ENCODE peak calls at places on chromosomes 12 and 14, in four cellular contexts. O is astrocyte, N is neural progenitor cell, X is H1. E is an unnamed sample.

GRCh38 chr12:122106891-122107660 is 28.5 kb downstream of the MLXIP start:
- DNase-seq in X (no peak), O (peak; percentile 91), N (no peak), E (no peak)

GRCh38 chr12:131944601-131945251 is 5.0 kb upstream of the EP400 start:
- DNase-seq in O (no peak), N (no peak), X (no peak), E (no peak)

GRCh38 chr12:106632797-106633450 is 50.1 kb downstream of the RFX4 start:
- DNase-seq in X (no peak), N (no peak), O (no peak), E (no peak)

GRCh38 chr14:101918125-101918989 is 46.0 kb upstream of the DYNC1H1 start:
- DNase-seq in O (no peak), N (peak; percentile 45), X (no peak), E (no peak)

GRCh38 chr14:52951730-52952481 is 1.1 kb upstream of the FERMT2 start:
- DNase-seq in X (no peak), N (peak; percentile 79), O (peak; percentile 65), E (peak; percentile 75)

GRCh38 chr12:64773386-64773785 is 14.2 kb upstream of the GNS start:
- DNase-seq in N (no peak), X (no peak), O (no peak), E (no peak)

GRCh38 chr14:90784621-90785270 is 31.5 kb downstream of the TTC7B start:
- DNase-seq in O (no peak), N (no peak), X (no peak), E (no peak)

GRCh38 chr14:68297871-68298468 is 478.4 kb downstream of the RAD51B start:
- DNase-seq in X (peak; percentile 52), O (no peak), N (peak; percentile 39), E (peak; percentile 58)

GRCh38 chr14:57382283-57382682 is 8.1 kb upstream of the NAA30 start:
- DNase-seq in O (peak; percentile 80), N (no peak), X (no peak), E (peak; percentile 81)

GRCh38 chr14:72774141-72774540 is 119.8 kb downstream of the DPF3 start:
- DNase-seq in X (no peak), N (no peak), O (no peak), E (no peak)

GRCh38 chr12:7092229-7092985 is at the start of gene C1R:
- DNase-seq in X (peak; percentile 85), O (peak; percentile 82), N (peak; percentile 69), E (peak; percentile 67)

GRCh38 chr12:110254971-110255540 is 26.0 kb upstream of the ATP2A2 start:
- DNase-seq in N (no peak), X (no peak), O (no peak), E (no peak)

GRCh38 chr14:68760771-68761170 is 32.1 kb downstream of the ZFP36L1 start:
- DNase-seq in N (no peak), X (no peak), O (no peak), E (no peak)

GRCh38 chr14:61537567-61538463 is 157.5 kb upstream of the HIF1A start:
- DNase-seq in N (peak; percentile 54), O (peak; percentile 90), X (no peak), E (peak; percentile 78)

GRCh38 chr12:64824130-64824499 is 332 bp upstream of the TBC1D30 start:
- DNase-seq in X (no peak), N (no peak), O (no peak), E (peak; percentile 4)

GRCh38 chr14:21868442-21869046 is 194.9 kb upstream of the OR4E1 start:
- DNase-seq in N (peak; percentile 76), O (no peak), X (peak; percentile 88), E (peak; percentile 90)

GRCh38 chr14:51677276-51677675 is 25.6 kb downstream of the FRMD6 start:
- DNase-seq in O (peak; percentile 83), N (no peak), X (no peak), E (no peak)

GRCh38 chr12:46370380-46370734 is 2.2 kb downstream of the SLC38A2 start:
- DNase-seq in X (no peak), O (no peak), N (no peak), E (no peak)

GRCh38 chr12:32671930-32672785 is 6.9 kb upstream of the DNM1L start:
- DNase-seq in X (no peak), O (peak; percentile 61), N (peak; percentile 75), E (peak; percentile 85)

GRCh38 chr14:74508292-74508731 is 14.7 kb downstream of the ISCA2 start:
- DNase-seq in N (peak; percentile 77), X (no peak), O (no peak), E (no peak)

GRCh38 chr12:26125451-26126339 is 858 bp upstream of the BHLHE41 start:
- DNase-seq in O (peak; percentile 77), N (peak; percentile 82), X (peak; percentile 76), E (peak; percentile 53)

GRCh38 chr12:77072833-77073495 is 7.6 kb upstream of the E2F7 start:
- DNase-seq in O (no peak), X (no peak), N (no peak), E (no peak)

GRCh38 chr14:23556700-23557440 is 799 bp downstream of the THTPA start:
- DNase-seq in N (no peak), O (no peak), X (no peak), E (no peak)

GRCh38 chr14:52333823-52334657 is 19.9 kb downstream of the PTGER2 start:
- DNase-seq in N (no peak), O (no peak), X (no peak), E (no peak)

GRCh38 chr14:104983231-104983721 is 2.3 kb upstream of the CLBA1 start:
- DNase-seq in O (no peak), X (no peak), N (no peak), E (no peak)

GRCh38 chr14:32128703-32129102 is 51.6 kb downstream of the ARHGAP5 start:
- DNase-seq in X (no peak), O (no peak), N (no peak), E (no peak)

GRCh38 chr14:37550511-37550910 is 44.5 kb downstream of the FOXA1 start:
- DNase-seq in O (peak; percentile 79), N (no peak), X (no peak), E (no peak)

GRCh38 chr14:42023452-42023851 is 416.8 kb downstream of the LRFN5 start:
- DNase-seq in N (no peak), X (no peak), O (no peak), E (no peak)

GRCh38 chr12:106897082-106897481 is 58.6 kb upstream of the TMEM263 start:
- DNase-seq in O (no peak), N (no peak), X (no peak), E (peak; percentile 13)

GRCh38 chr12:52630104-52630500 is 11.7 kb upstream of the KRT73 start:
- DNase-seq in N (no peak), X (peak; percentile 17), O (no peak), E (no peak)

GRCh38 chr12:1595690-1596347 is 1.4 kb upstream of the FBXL14 start:
- DNase-seq in X (no peak), O (no peak), N (no peak), E (no peak)

GRCh38 chr12:19620222-19620621 is 180.9 kb downstream of the AEBP2 start:
- DNase-seq in X (no peak), N (no peak), O (no peak), E (no peak)

GRCh38 chr12:53994268-53994690 is 5.7 kb upstream of the HOXC9 start:
- DNase-seq in O (no peak), X (no peak), N (no peak), E (no peak)

GRCh38 chr12:66633676-66634075 is 45.2 kb downstream of the GRIP1 start:
- DNase-seq in N (no peak), X (no peak), O (peak; percentile 73), E (peak; percentile 57)

GRCh38 chr12:132143328-132144071 is 619 bp downstream of the DDX51 start:
- DNase-seq in X (no peak), O (no peak), N (peak; percentile 34), E (no peak)

GRCh38 chr12:9948606-9949286 is 16.6 kb upstream of the CLEC2A start:
- DNase-seq in N (no peak), X (no peak), O (no peak), E (no peak)

GRCh38 chr12:26833692-26834168 is 736 bp upstream of the ITPR2 start:
- DNase-seq in N (peak; percentile 81), X (peak; percentile 61), O (no peak), E (peak; percentile 46)

GRCh38 chr14:97874394-97874793 is 1077.2 kb downstream of the VRK1 start:
- DNase-seq in X (no peak), N (no peak), O (no peak), E (no peak)

GRCh38 chr12:114995891-114996290 is 311.9 kb upstream of the TBX3 start:
- DNase-seq in X (no peak), N (no peak), O (peak; percentile 36), E (no peak)

GRCh38 chr14:77710364-77710763 is 2.5 kb downstream of the SLIRP start:
- DNase-seq in N (no peak), O (no peak), X (no peak), E (no peak)

GRCh38 chr14:77707724-77708408 is at the start of the genes ALKBH1 and SLIRP:
- DNase-seq in N (peak; percentile 92), X (peak; percentile 83), O (peak; percentile 57), E (peak; percentile 85)

GRCh38 chr14:77707355-77707723 is 484 bp downstream of the ALKBH1 start:
- DNase-seq in O (peak; percentile 30), N (peak; percentile 54), X (no peak), E (peak; percentile 49)

GRCh38 chr14:77708749-77709148 is 846 bp downstream of the SLIRP start:
- DNase-seq in X (no peak), O (no peak), N (no peak), E (no peak)

GRCh38 chr14:77709412-77709811 is 1.5 kb downstream of the SLIRP start:
- DNase-seq in O (no peak), N (no peak), X (no peak), E (no peak)
- H3K4me3 ChIP-seq in O (peak overlapping the region; percentile 97), N (peak overlapping the region; percentile 96), X (peak overlapping the region; percentile 68), E (peak overlapping the region; percentile 98)

GRCh38 chr14:50599700-50600444 is 39.9 kb downstream of the ATL1 start:
- DNase-seq in O (peak; percentile 31), N (peak; percentile 49), X (no peak), E (peak; percentile 68)
- H3K4me2 ChIP-seq in O (peak overlapping the region; percentile 20), N (peak overlapping the region; percentile 19), X (no peak overlapping the region), E (no peak overlapping the region)

GRCh38 chr12:49344486-49345047 is 2.1 kb upstream of the DNAJC22 start:
- DNase-seq in X (peak; percentile 56), O (no peak), N (no peak), E (no peak)
- H3K4me3 ChIP-seq in X (no peak overlapping the region), O (no peak overlapping the region), N (peak overlapping the region; percentile 48), E (no peak overlapping the region)

GRCh38 chr14:80216818-80217217 is 5.5 kb upstream of the DIO2 start:
- DNase-seq in O (peak; percentile 34), N (no peak), X (no peak), E (no peak)
- H3K4me2 ChIP-seq in O (no peak overlapping the region), N (no peak overlapping the region), X (no peak overlapping the region), E (no peak overlapping the region)

GRCh38 chr12:108128221-108129016 is 669 bp upstream of the WSCD2 start:
- DNase-seq in N (no peak), X (no peak), O (no peak), E (no peak)
- H3K4me3 ChIP-seq in N (peak overlapping the region; percentile 96), X (peak overlapping the region; percentile 64), O (no peak overlapping the region), E (no peak overlapping the region)

DNA sequence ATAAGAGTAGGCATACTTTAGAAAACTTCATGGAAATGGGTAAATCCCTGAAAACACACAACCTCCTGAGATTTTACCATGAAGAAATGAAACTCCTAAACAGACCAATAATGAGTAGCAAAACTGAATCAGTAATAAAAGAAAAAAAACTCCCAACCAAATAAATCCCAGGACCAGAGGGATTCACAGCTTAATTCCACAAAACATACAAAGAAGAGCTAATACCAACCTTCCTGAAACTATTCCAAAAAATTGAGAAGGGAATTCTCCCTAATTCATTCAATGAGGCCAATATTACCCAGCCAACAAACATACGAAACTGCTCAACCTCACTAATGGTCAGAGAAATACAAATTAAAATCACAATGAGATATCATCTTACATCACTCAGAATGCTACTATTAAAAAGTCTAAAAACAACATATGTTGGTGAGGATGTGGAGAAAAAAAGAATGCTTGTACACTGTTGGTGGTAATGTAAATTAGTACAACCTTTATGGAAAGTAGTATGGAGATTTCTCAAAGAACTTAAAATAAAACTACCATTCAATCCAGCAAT is 97.3 kb upstream of the ST8SIA1 start:
- DNase-seq in N (no peak), O (no peak), X (no peak), E (no peak)
- H3K4me2 ChIP-seq in N (no peak overlapping the region), O (no peak overlapping the region), X (no peak overlapping the region), E (no peak overlapping the region)

E was measured in endothelial cell of umbilical vein.